ENCODE peak calls at places on chromosomes 13 and 19, in seven cellular contexts. One of them, this sample, is unnamed.

GRCh38 chr19:45577111-45577905 is 7.3 kb downstream of the OPA3 start:
- DNase-seq in GM06990: no peak
- DNase-seq in GM23248: peak; percentile 97
- DNase-seq in naive thymus-derived CD4-positive, alpha-beta T cell: no peak
- DNase-seq in IMR-90: peak; percentile 95
- DNase-seq in CD8-positive, alpha-beta T cell: no peak
- DNase-seq in hepatocyte: peak; percentile 86
- DNase-seq in this sample: no peak

GRCh38 chr19:398719-399118 is 10.2 kb downstream of the C2CD4C start:
- DNase-seq in hepatocyte: no peak
- DNase-seq in GM23248: no peak
- DNase-seq in naive thymus-derived CD4-positive, alpha-beta T cell: no peak
- DNase-seq in CD8-positive, alpha-beta T cell: no peak
- DNase-seq in GM06990: no peak
- DNase-seq in IMR-90: no peak
- DNase-seq in this sample: no peak

GRCh38 chr13:53622431-53622830 is 593.8 kb downstream of the OLFM4 start:
- DNase-seq in IMR-90: no peak
- DNase-seq in GM23248: no peak
- DNase-seq in naive thymus-derived CD4-positive, alpha-beta T cell: no peak
- DNase-seq in hepatocyte: no peak
- DNase-seq in GM06990: no peak
- DNase-seq in CD8-positive, alpha-beta T cell: no peak
- DNase-seq in this sample: no peak

GRCh38 chr13:32745509-32745908 is 159.3 kb downstream of the PDS5B start:
- DNase-seq in naive thymus-derived CD4-positive, alpha-beta T cell: no peak
- DNase-seq in GM06990: no peak
- DNase-seq in IMR-90: no peak
- DNase-seq in GM23248: no peak
- DNase-seq in CD8-positive, alpha-beta T cell: no peak
- DNase-seq in hepatocyte: no peak
- DNase-seq in this sample: no peak

GRCh38 chr13:32031025-32031814 is at the start of gene FRY:
- DNase-seq in GM06990: peak; percentile 50
- DNase-seq in naive thymus-derived CD4-positive, alpha-beta T cell: peak; percentile 34
- DNase-seq in GM23248: peak; percentile 78
- DNase-seq in hepatocyte: peak; percentile 83
- DNase-seq in IMR-90: peak; percentile 58
- DNase-seq in CD8-positive, alpha-beta T cell: peak; percentile 28
- DNase-seq in this sample: no peak

GRCh38 chr13:38686635-38687245 is at the start of gene FREM2:
- DNase-seq in hepatocyte: peak; percentile 88
- DNase-seq in GM23248: peak; percentile 33
- DNase-seq in GM06990: peak; percentile 4
- DNase-seq in CD8-positive, alpha-beta T cell: no peak
- DNase-seq in naive thymus-derived CD4-positive, alpha-beta T cell: no peak
- DNase-seq in IMR-90: no peak
- DNase-seq in this sample: no peak

GRCh38 chr13:66835040-66835628 is 395.0 kb downstream of the PCDH9 start:
- DNase-seq in naive thymus-derived CD4-positive, alpha-beta T cell: no peak
- DNase-seq in CD8-positive, alpha-beta T cell: no peak
- DNase-seq in hepatocyte: peak; percentile 70
- DNase-seq in GM06990: no peak
- DNase-seq in IMR-90: peak; percentile 18
- DNase-seq in GM23248: no peak
- DNase-seq in this sample: no peak

GRCh38 chr19:22605275-22606211 is 28.6 kb upstream of the ZNF492 start:
- DNase-seq in GM23248: no peak
- DNase-seq in IMR-90: no peak
- DNase-seq in hepatocyte: no peak
- DNase-seq in GM06990: no peak
- DNase-seq in naive thymus-derived CD4-positive, alpha-beta T cell: no peak
- DNase-seq in CD8-positive, alpha-beta T cell: no peak
- DNase-seq in this sample: no peak

GRCh38 chr13:45851171-45851889 is at the start of gene SIAH3:
- DNase-seq in naive thymus-derived CD4-positive, alpha-beta T cell: no peak
- DNase-seq in GM06990: no peak
- DNase-seq in CD8-positive, alpha-beta T cell: peak; percentile 12
- DNase-seq in IMR-90: no peak
- DNase-seq in GM23248: peak; percentile 20
- DNase-seq in hepatocyte: peak; percentile 14
- DNase-seq in this sample: no peak

GRCh38 chr13:31922724-31923123 is 108.8 kb upstream of the FRY start:
- DNase-seq in GM06990: no peak
- DNase-seq in hepatocyte: no peak
- DNase-seq in GM23248: no peak
- DNase-seq in IMR-90: no peak
- DNase-seq in naive thymus-derived CD4-positive, alpha-beta T cell: no peak
- DNase-seq in CD8-positive, alpha-beta T cell: no peak
- DNase-seq in this sample: no peak

GRCh38 chr13:33230178-33230881 is 55.2 kb downstream of the STARD13 start:
- DNase-seq in hepatocyte: no peak
- DNase-seq in CD8-positive, alpha-beta T cell: no peak
- DNase-seq in naive thymus-derived CD4-positive, alpha-beta T cell: no peak
- DNase-seq in IMR-90: peak; percentile 87
- DNase-seq in GM23248: peak; percentile 80
- DNase-seq in GM06990: no peak
- DNase-seq in this sample: no peak

GRCh38 chr13:48640767-48641166 is 13.0 kb upstream of the CYSLTR2 start:
- DNase-seq in naive thymus-derived CD4-positive, alpha-beta T cell: no peak
- DNase-seq in CD8-positive, alpha-beta T cell: no peak
- DNase-seq in GM23248: no peak
- DNase-seq in IMR-90: no peak
- DNase-seq in hepatocyte: no peak
- DNase-seq in GM06990: no peak
- DNase-seq in this sample: no peak

GRCh38 chr13:22748866-22749586 is 431.8 kb upstream of the SGCG start:
- DNase-seq in CD8-positive, alpha-beta T cell: no peak
- DNase-seq in GM23248: peak; percentile 3
- DNase-seq in IMR-90: no peak
- DNase-seq in GM06990: no peak
- DNase-seq in hepatocyte: no peak
- DNase-seq in naive thymus-derived CD4-positive, alpha-beta T cell: no peak
- DNase-seq in this sample: no peak

GRCh38 chr13:39603424-39603947 is 493 bp upstream of the LHFPL6 start:
- DNase-seq in CD8-positive, alpha-beta T cell: no peak
- DNase-seq in GM06990: no peak
- DNase-seq in naive thymus-derived CD4-positive, alpha-beta T cell: no peak
- DNase-seq in IMR-90: peak; percentile 24
- DNase-seq in hepatocyte: peak; percentile 35
- DNase-seq in GM23248: peak; percentile 70
- DNase-seq in this sample: no peak

GRCh38 chr13:32300920-32301319 is 14.2 kb downstream of the ZAR1L start:
- DNase-seq in GM23248: no peak
- DNase-seq in GM06990: no peak
- DNase-seq in naive thymus-derived CD4-positive, alpha-beta T cell: no peak
- DNase-seq in IMR-90: no peak
- DNase-seq in CD8-positive, alpha-beta T cell: no peak
- DNase-seq in hepatocyte: no peak
- DNase-seq in this sample: no peak

GRCh38 chr19:30556230-30556711 is 184.1 kb downstream of the ZNF536 start:
- DNase-seq in CD8-positive, alpha-beta T cell: no peak
- DNase-seq in naive thymus-derived CD4-positive, alpha-beta T cell: no peak
- DNase-seq in GM23248: no peak
- DNase-seq in GM06990: no peak
- DNase-seq in hepatocyte: no peak
- DNase-seq in IMR-90: no peak
- DNase-seq in this sample: no peak

GRCh38 chr19:35991731-35992450 is 3.1 kb upstream of the SDHAF1 start:
- DNase-seq in naive thymus-derived CD4-positive, alpha-beta T cell: no peak
- DNase-seq in GM06990: no peak
- DNase-seq in IMR-90: no peak
- DNase-seq in hepatocyte: no peak
- DNase-seq in GM23248: peak; percentile 16
- DNase-seq in CD8-positive, alpha-beta T cell: no peak
- DNase-seq in this sample: no peak

DNA sequence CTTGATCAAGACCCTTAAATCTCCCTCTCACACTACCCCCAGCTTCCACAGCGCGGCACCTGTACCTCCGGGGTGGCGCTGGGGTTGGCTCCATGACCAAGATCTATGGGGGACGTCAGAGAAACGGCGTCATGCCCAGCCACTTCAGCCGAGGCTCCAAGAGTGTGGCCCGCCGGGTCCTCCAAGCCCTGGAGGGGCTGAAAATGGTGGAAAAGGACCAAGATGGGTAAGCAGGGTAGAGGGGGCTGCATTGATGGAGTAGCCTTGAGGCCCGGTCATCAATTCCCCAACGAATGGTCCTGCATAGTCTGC is 8.1 kb upstream of the CD79A start:
- DNase-seq in CD8-positive, alpha-beta T cell: no peak
- DNase-seq in IMR-90: no peak
- DNase-seq in hepatocyte: no peak
- DNase-seq in naive thymus-derived CD4-positive, alpha-beta T cell: no peak
- DNase-seq in GM06990: no peak
- DNase-seq in GM23248: no peak
- DNase-seq in this sample: no peak
- H3K4me3 ChIP-seq in CD8-positive, alpha-beta T cell: no peak overlapping the region
- H3K4me3 ChIP-seq in IMR-90: no peak overlapping the region
- H3K4me3 ChIP-seq in hepatocyte: no peak overlapping the region
- H3K4me3 ChIP-seq in naive thymus-derived CD4-positive, alpha-beta T cell: no peak overlapping the region
- H3K4me3 ChIP-seq in GM06990: no peak overlapping the region
- H3K4me3 ChIP-seq in GM23248: no peak overlapping the region
- H3K4me3 ChIP-seq in this sample: no peak overlapping the region

GRCh38 chr19:47730521-47730889 is 14.8 kb upstream of the NOP53 start:
- DNase-seq in GM06990: no peak
- DNase-seq in naive thymus-derived CD4-positive, alpha-beta T cell: no peak
- DNase-seq in IMR-90: no peak
- DNase-seq in hepatocyte: no peak
- DNase-seq in GM23248: no peak
- DNase-seq in CD8-positive, alpha-beta T cell: no peak
- DNase-seq in this sample: no peak

GRCh38 chr19:47726467-47726866 is 13.2 kb downstream of the EHD2 start:
- DNase-seq in naive thymus-derived CD4-positive, alpha-beta T cell: no peak
- DNase-seq in GM23248: peak; percentile 61
- DNase-seq in IMR-90: peak; percentile 76
- DNase-seq in GM06990: no peak
- DNase-seq in hepatocyte: no peak
- DNase-seq in CD8-positive, alpha-beta T cell: no peak
- DNase-seq in this sample: no peak

GRCh38 chr19:47729468-47729798 is 15.9 kb upstream of the NOP53 start:
- DNase-seq in hepatocyte: peak; percentile 87
- DNase-seq in naive thymus-derived CD4-positive, alpha-beta T cell: no peak
- DNase-seq in GM23248: peak; percentile 90
- DNase-seq in GM06990: no peak
- DNase-seq in CD8-positive, alpha-beta T cell: no peak
- DNase-seq in IMR-90: peak; percentile 85
- DNase-seq in this sample: no peak

GRCh38 chr19:47730910-47731309 is 14.4 kb upstream of the NOP53 start:
- DNase-seq in naive thymus-derived CD4-positive, alpha-beta T cell: no peak
- DNase-seq in GM23248: no peak
- DNase-seq in GM06990: no peak
- DNase-seq in CD8-positive, alpha-beta T cell: no peak
- DNase-seq in hepatocyte: no peak
- DNase-seq in IMR-90: no peak
- DNase-seq in this sample: no peak

DNA sequence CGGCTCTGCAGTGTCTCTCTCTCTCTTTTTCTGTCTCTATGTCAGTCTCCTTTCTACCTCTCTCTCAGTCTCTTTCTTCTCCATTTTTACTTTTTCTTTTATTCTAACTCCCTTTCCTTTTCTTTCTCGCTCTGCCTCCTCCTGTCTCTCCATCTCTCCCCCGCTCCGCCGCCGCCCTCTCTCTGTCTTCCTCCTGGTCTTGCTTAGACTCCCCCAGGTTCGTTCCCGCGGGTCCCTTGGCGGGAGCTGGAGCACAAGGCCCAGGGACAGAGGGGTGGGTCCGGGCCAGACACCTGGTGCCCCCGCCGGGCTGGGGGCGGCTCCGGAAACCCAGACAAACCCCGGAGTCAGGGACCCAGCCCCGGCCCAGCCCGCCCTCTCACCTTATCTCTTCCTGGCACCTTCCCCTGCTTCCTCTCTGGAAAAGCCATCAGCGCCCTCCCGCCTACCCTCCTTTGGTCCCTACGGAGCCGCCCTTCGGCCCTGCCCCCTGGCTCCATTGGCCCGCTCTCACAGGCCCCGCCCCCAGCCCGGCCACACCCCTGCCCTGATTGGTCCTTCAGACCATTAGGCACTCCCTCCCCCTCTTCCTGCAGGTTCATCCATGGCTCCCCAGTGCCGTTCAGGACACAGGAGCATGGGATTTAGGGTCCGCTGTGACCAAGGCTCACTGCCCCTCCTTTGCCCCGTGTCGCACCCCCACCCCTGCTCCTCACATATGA is 15.4 kb upstream of the NOP53 start:
- DNase-seq in CD8-positive, alpha-beta T cell: no peak
- DNase-seq in hepatocyte: peak; percentile 84
- DNase-seq in naive thymus-derived CD4-positive, alpha-beta T cell: no peak
- DNase-seq in GM23248: peak; percentile 36
- DNase-seq in IMR-90: no peak
- DNase-seq in GM06990: no peak
- DNase-seq in this sample: no peak
- H3K4me3 ChIP-seq in CD8-positive, alpha-beta T cell: no peak overlapping the region
- H3K4me3 ChIP-seq in hepatocyte: no peak overlapping the region
- H3K4me3 ChIP-seq in naive thymus-derived CD4-positive, alpha-beta T cell: peak overlapping the region; percentile 17
- H3K4me3 ChIP-seq in GM23248: peak overlapping the region; percentile 32
- H3K4me3 ChIP-seq in IMR-90: no peak overlapping the region
- H3K4me3 ChIP-seq in GM06990: peak overlapping the region; percentile 18
- H3K4me3 ChIP-seq in this sample: no peak overlapping the region

GRCh38 chr19:8648240-8648639 is 17.8 kb downstream of the NFILZ start:
- DNase-seq in hepatocyte: no peak
- DNase-seq in CD8-positive, alpha-beta T cell: no peak
- DNase-seq in naive thymus-derived CD4-positive, alpha-beta T cell: no peak
- DNase-seq in GM06990: no peak
- DNase-seq in IMR-90: no peak
- DNase-seq in GM23248: no peak
- DNase-seq in this sample: no peak
- H3K4me3 ChIP-seq in hepatocyte: no peak overlapping the region
- H3K4me3 ChIP-seq in CD8-positive, alpha-beta T cell: no peak overlapping the region
- H3K4me3 ChIP-seq in naive thymus-derived CD4-positive, alpha-beta T cell: no peak overlapping the region
- H3K4me3 ChIP-seq in GM06990: no peak overlapping the region
- H3K4me3 ChIP-seq in IMR-90: no peak overlapping the region
- H3K4me3 ChIP-seq in GM23248: no peak overlapping the region
- H3K4me3 ChIP-seq in this sample: no peak overlapping the region

DNA sequence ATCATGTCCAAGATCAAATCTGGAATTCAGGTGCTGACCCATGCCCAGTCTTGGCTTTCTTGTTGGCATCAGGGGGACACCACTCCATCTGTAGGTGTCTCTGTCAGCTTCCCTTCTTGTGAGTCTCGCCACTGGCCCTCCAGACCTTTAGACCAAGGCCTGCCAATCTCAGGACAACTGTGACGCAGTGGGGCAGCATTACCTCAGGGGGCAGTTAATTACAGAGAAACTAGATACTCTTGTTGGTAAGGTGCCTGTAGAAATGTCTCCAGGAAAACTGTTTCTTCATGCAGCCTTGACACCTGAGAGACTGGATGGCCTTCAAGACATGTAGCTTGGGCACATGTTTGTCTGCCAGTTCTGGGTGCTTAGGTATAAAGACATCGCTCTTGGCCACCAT is 46.7 kb upstream of the DACH1 start:
- DNase-seq in naive thymus-derived CD4-positive, alpha-beta T cell: no peak
- DNase-seq in hepatocyte: no peak
- DNase-seq in GM23248: no peak
- DNase-seq in CD8-positive, alpha-beta T cell: no peak
- DNase-seq in IMR-90: no peak
- DNase-seq in GM06990: no peak
- DNase-seq in this sample: no peak
- H3K4me3 ChIP-seq in naive thymus-derived CD4-positive, alpha-beta T cell: no peak overlapping the region
- H3K4me3 ChIP-seq in hepatocyte: no peak overlapping the region
- H3K4me3 ChIP-seq in GM23248: no peak overlapping the region
- H3K4me3 ChIP-seq in CD8-positive, alpha-beta T cell: no peak overlapping the region
- H3K4me3 ChIP-seq in IMR-90: no peak overlapping the region
- H3K4me3 ChIP-seq in GM06990: no peak overlapping the region
- H3K4me3 ChIP-seq in this sample: no peak overlapping the region